ENCODE peak calls at places on chromosome 5, in four cellular contexts. Y is endothelial cell of umbilical vein, G is astrocyte, K is GM12878. W is an unnamed sample. For H3K79me2 and H3K4me1, the result is how much of the 10 kb centered on the place peaks cover.

GRCh38 chr5:77015938-77016569 is 14.2 kb upstream of the AGGF1 start:
- DNase-seq in Y (peak), K (no peak), G (peak), W (no peak)

GRCh38 chr5:109455598-109456096 is 45.9 kb upstream of the PJA2 start:
- DNase-seq in G (peak), Y (peak), K (peak), W (peak)

GRCh38 chr5:32909207-32909606 is 198.1 kb downstream of the NPR3 start:
- DNase-seq in K (no peak), Y (no peak), G (peak), W (no peak)

GRCh38 chr5:112885001-112885400 is 23.9 kb downstream of the SRP19 start:
- DNase-seq in K (no peak), Y (no peak), G (no peak), W (no peak)

GRCh38 chr5:155025890-155026289 is 12.3 kb downstream of the KIF4B start:
- DNase-seq in K (no peak), Y (no peak), G (no peak), W (no peak)

GRCh38 chr5:168356171-168356570 is 64.7 kb downstream of the WWC1 start:
- DNase-seq in Y (no peak), K (no peak), G (no peak), W (no peak)

GRCh38 chr5:115132465-115132864 is 37.2 kb downstream of the TRIM36 start:
- DNase-seq in Y (no peak), G (no peak), K (no peak), W (no peak)

GRCh38 chr5:81181576-81182316 is 51.4 kb upstream of the CKMT2 start:
- DNase-seq in K (no peak), Y (no peak), G (no peak), W (no peak)

GRCh38 chr5:154860123-154860522 is 1.7 kb downstream of the CNOT8 start:
- DNase-seq in Y (peak), G (peak), K (no peak), W (no peak)

GRCh38 chr5:126368239-126368812 is 54.9 kb upstream of the GRAMD2B start:
- DNase-seq in K (no peak), Y (no peak), G (no peak), W (peak)

GRCh38 chr5:123089572-123089970 is 530 bp downstream of the PRDM6 start:
- DNase-seq in Y (peak), K (no peak), G (no peak), W (no peak)

GRCh38 chr5:126395627-126396026 is 27.6 kb upstream of the GRAMD2B start:
- DNase-seq in G (no peak), Y (no peak), K (no peak), W (no peak)

GRCh38 chr5:117209479-117209878 is 634.9 kb upstream of the SEMA6A start:
- DNase-seq in Y (no peak), G (no peak), K (no peak), W (no peak)

GRCh38 chr5:64273276-64273675 is 107.6 kb downstream of the RNF180 start:
- DNase-seq in Y (no peak), K (no peak), G (peak), W (no peak)

GRCh38 chr5:147906326-147907095 is at the start of gene C5orf46:
- DNase-seq in G (peak), K (no peak), Y (no peak), W (no peak)

GRCh38 chr5:72452515-72453259 is 54.5 kb downstream of the ZNF366 start:
- DNase-seq in G (peak), Y (peak), K (no peak), W (no peak)

GRCh38 chr5:160188151-160188967 is 40.9 kb upstream of the FABP6 start:
- DNase-seq in Y (peak), G (peak), K (no peak), W (no peak)
- TF ChIP-seq CTCF in Y (no peak), G (no peak), K (no peak), W (peak)

DNA sequence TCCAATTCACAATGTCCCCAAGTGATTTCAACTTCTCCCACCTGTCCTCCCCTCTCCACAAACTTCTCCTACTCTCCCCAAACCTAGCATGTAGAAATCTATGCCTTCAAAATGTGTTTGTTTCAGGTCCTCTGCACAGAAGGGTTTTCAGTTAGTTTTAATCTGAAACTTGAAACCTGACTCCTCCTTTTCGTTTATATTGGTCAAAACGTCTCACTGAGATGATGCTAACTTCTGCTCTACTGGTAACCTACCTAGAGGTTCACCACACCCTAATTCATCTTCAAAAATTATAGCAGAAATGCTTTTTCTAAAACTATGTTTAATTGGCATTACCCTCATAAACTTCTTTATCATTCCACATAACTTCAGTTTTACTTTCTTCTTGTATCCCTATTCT is 401.8 kb upstream of the ADAMTS16 start:
- DNase-seq in G (no peak), K (no peak), Y (no peak), W (no peak)
- H3K79me2 ChIP-seq in G (under half), K (under half), Y (under half), W (under half)

GRCh38 chr5:178377583-178378270 is 145.1 kb upstream of the PHYKPL start:
- DNase-seq in Y (no peak), G (no peak), K (no peak), W (no peak)
- H3K4me1 ChIP-seq in Y (under half), G (under half), K (under half), W (under half)

GRCh38 chr5:172447646-172448365 is 6.5 kb downstream of the SH3PXD2B start:
- DNase-seq in K (no peak), G (no peak), Y (no peak), W (no peak)
- TF ChIP-seq CTCF in K (no peak), G (no peak), Y (no peak), W (no peak)

GRCh38 chr5:171914939-171915338 is 91.5 kb downstream of the FBXW11 start:
- DNase-seq in G (no peak), K (no peak), Y (no peak), W (no peak)
- H3K79me2 ChIP-seq in G (half or more), K (half or more), Y (under half), W (half or more)

DNA sequence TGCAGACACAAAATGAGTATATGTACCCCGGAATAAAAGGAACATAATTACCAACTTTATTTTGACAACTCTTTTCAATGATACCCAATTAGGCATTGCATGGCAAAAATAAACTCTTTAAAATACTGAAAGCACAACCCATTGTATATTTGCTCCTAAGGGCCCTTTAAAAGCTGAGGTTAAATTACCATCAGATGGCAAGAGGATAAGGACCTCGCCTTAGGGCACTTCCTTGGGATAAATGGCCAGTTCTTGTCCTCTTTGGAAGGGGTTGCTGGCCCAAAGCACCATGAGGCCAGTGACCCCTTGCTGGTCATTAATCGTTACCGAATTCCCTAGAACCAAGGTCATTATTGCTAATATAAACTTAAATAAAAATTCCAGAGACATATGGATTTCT is 46.0 kb downstream of the EBF1 start:
- DNase-seq in G (no peak), Y (no peak), K (no peak), W (no peak)
- H3K4me1 ChIP-seq in G (under half), Y (under half), K (under half), W (under half)

GRCh38 chr5:150302301-150303069 is at the start of gene ARSI:
- DNase-seq in G (no peak), Y (no peak), K (no peak), W (no peak)
- TF ChIP-seq CTCF in G (no peak), Y (no peak), K (no peak), W (peak)

GRCh38 chr5:152125806-152126205 is 201.2 kb upstream of the GLRA1 start:
- DNase-seq in K (no peak), G (no peak), Y (no peak), W (no peak)
- H3K79me2 ChIP-seq in K (under half), G (under half), Y (under half), W (under half)

DNA sequence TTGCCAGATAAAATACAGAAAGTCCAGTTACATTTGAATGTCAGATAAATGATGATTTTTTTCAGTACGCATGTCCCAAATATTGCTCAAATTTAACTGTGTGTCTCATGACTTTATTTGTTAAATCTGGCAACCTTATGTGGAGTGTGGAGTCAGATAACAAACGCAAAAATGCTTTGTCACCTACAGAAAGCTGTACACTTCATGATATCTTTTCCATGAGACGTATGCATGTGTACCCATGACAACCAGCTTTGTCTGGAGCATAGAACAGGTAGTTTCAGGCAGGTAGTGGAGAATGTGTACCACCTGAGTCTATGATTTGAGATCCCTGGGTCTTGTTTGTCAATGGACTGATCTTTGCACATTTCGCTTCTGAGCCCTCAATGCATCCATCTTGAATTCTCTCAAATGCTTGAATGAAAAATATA is 105.5 kb upstream of the CPEB4 start:
- DNase-seq in G (no peak), Y (no peak), K (no peak), W (no peak)
- H3K4me1 ChIP-seq in G (under half), Y (under half), K (under half), W (under half)

W was measured in keratinocyte.